ENCODE peak calls at places on chromosomes 16 and 17, in five cellular contexts. S is fibroblast of lung, P is GM12865, M is GM10248, I is bronchial epithelial cell. J is an unnamed sample.

GRCh38 chr16:57642368-57643135 is 14.1 kb downstream of the ADGRG1 start:
- DNase-seq in S (peak; percentile 23), P (no peak), M (no peak), I (peak; percentile 31), J (no peak)

GRCh38 chr16:51994597-51994996 is 552.3 kb downstream of the TOX3 start:
- DNase-seq in S (peak; percentile 8), P (no peak), M (no peak), I (peak; percentile 100), J (peak; percentile 91)

GRCh38 chr17:13920413-13920812 is 148.9 kb upstream of the COX10 start:
- DNase-seq in S (no peak), P (no peak), M (no peak), I (no peak), J (no peak)

GRCh38 chr16:88352261-88353200 is 30.2 kb upstream of the ZNF469 start:
- DNase-seq in S (no peak), P (no peak), M (no peak), I (no peak), J (peak; percentile 9)

GRCh38 chr17:14845562-14846335 is 419.4 kb downstream of the PMP22 start:
- DNase-seq in S (no peak), P (no peak), M (no peak), I (peak; percentile 100), J (peak; percentile 95)

GRCh38 chr17:81064746-81065475 is 30.0 kb downstream of the BAIAP2 start:
- DNase-seq in S (peak; percentile 88), P (no peak), M (no peak), I (peak; percentile 75), J (no peak)

GRCh38 chr17:81701288-81702071 is 1.7 kb upstream of the MRPL12 start:
- DNase-seq in S (no peak), P (no peak), M (no peak), I (no peak), J (no peak)

GRCh38 chr17:62017496-62017895 is 47.6 kb downstream of the MED13 start:
- DNase-seq in S (peak; percentile 67), P (no peak), M (no peak), I (peak; percentile 29), J (no peak)

GRCh38 chr17:50935201-50936124 is 69.3 kb upstream of the TOB1 start:
- DNase-seq in S (no peak), P (no peak), M (no peak), I (peak; percentile 56), J (peak; percentile 99)

GRCh38 chr16:2744711-2745110 is 7.7 kb upstream of the SRRM2 start:
- DNase-seq in S (no peak), P (no peak), M (no peak), I (no peak), J (no peak)

GRCh38 chr17:51120357-51120738 is 320 bp downstream of the SPAG9 start:
- DNase-seq in S (peak; percentile 42), P (peak; percentile 58), M (peak; percentile 56), I (peak; percentile 32), J (no peak)

GRCh38 chr16:49602201-49603041 is 228.8 kb downstream of the C16orf78 start:
- DNase-seq in S (peak; percentile 30), P (no peak), M (no peak), I (no peak), J (no peak)

GRCh38 chr16:66250686-66251405 is 115.6 kb upstream of the CDH5 start:
- DNase-seq in S (peak; percentile 63), P (no peak), M (no peak), I (no peak), J (peak; percentile 48)

GRCh38 chr17:79983456-79983855 is 52.2 kb downstream of the TBC1D16 start:
- DNase-seq in S (peak; percentile 60), P (no peak), M (no peak), I (no peak), J (no peak)

GRCh38 chr16:88657371-88657770 is 5.5 kb downstream of the MVD start:
- DNase-seq in S (no peak), P (no peak), M (no peak), I (no peak), J (no peak)

GRCh38 chr17:80861892-80862291 is 129.7 kb upstream of the CHMP6 start:
- DNase-seq in S (peak; percentile 36), P (no peak), M (no peak), I (peak; percentile 97), J (peak; percentile 89)

GRCh38 chr17:55845385-55845784 is 94.5 kb downstream of the PCTP start:
- DNase-seq in S (peak; percentile 27), P (peak; percentile 6), M (peak; percentile 42), I (no peak), J (no peak)

GRCh38 chr17:17303010-17303846 is at the start of gene NT5M:
- DNase-seq in S (peak; percentile 74), P (peak; percentile 84), M (peak; percentile 87), I (peak; percentile 35), J (peak; percentile 67)

GRCh38 chr16:27676807-27677206 is 126.9 kb downstream of the KATNIP start:
- DNase-seq in S (peak; percentile 67), P (no peak), M (no peak), I (peak; percentile 8), J (no peak)

GRCh38 chr17:9309216-9309615 is 266.4 kb downstream of the STX8 start:
- DNase-seq in S (no peak), P (no peak), M (no peak), I (no peak), J (no peak)

GRCh38 chr17:29867643-29868181 is 62.3 kb downstream of the SSH2 start:
- DNase-seq in S (no peak), P (no peak), M (no peak), I (no peak), J (no peak)
- TF ChIP-seq CTCF in S (no peak), P (no peak), M (peak; percentile 33), I (no peak), J (peak; percentile 25)

DNA sequence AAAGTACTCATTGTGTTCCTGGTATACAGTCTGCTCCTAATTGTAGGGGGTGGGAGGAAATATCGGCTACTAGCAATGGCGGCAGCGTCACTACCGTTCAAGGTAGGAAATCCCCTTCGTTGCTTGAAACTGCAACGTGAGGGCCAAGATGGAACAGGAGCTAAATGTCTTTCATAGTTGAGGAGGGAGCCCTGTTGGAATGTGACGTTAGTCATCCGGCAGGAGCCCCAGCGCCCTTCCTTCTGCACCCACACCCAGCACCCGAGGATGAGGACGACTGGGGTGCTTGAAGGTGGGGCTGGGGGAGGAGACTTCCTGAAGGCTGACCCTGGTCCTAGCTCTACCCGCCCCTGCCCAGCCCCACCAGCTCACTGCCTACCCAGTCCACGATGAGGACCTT is 11.7 kb downstream of the G6PC3 start:
- DNase-seq in S (no peak), P (no peak), M (no peak), I (no peak), J (no peak)
- TF ChIP-seq CTCF in S (no peak), P (no peak), M (no peak), I (no peak), J (no peak)

DNA sequence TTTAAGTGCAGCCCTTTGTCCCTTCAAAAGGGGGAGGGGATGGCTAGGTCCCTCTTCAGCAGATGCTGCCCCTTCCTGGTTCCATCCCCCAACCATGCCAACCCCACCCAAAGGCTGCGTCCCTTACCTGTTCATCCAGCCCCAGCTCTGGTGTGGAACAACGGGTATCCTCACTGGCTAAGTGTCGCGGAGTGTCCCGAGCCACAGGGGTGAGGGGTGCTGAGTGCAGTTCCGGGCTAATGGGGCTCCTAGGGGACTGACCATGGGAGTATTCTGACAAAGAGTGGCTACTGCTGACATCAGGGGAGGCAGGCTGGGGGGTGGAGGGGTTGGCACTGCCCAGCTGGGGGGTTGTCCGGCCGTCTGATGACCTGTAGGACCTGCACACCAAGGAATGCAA is 32.9 kb downstream of the STH start:
- DNase-seq in S (no peak), P (no peak), M (no peak), I (no peak), J (no peak)
- TF ChIP-seq CTCF in S (no peak), P (no peak), M (no peak), I (no peak), J (no peak)

GRCh38 chr17:57404073-57404472 is 147.8 kb downstream of the MSI2 start:
- DNase-seq in S (no peak), P (peak; percentile 37), M (peak; percentile 41), I (no peak), J (peak; percentile 6)
- TF ChIP-seq CTCF in S (no peak), P (peak; percentile 24), M (peak; percentile 13), I (peak; percentile 23), J (no peak)